ENCODE peak calls at places on chromosomes 13 and 19, in seven cellular contexts. One of them, this sample, is unnamed.

GRCh38 chr13:82847595-82847994 is 1034.7 kb downstream of the SLITRK1 start:
- DNase-seq in stimulated activated CD8-positive, alpha-beta memory T cell treated with anti-CD3 and anti-CD28 coated beads, Interleukin-4, amount 100 ng/mL, for 48 hours: no peak
- DNase-seq in EL: no peak
- DNase-seq in fibroblast of lung: no peak
- DNase-seq in stimulated activated CD4-positive, alpha-beta T cell treated with anti-CD3 and anti-CD28 coated beads, Interleukin-12 subunit alpha, Interleukin-12 subunit beta, amount 100 ng/mL, for 4 hours: no peak
- DNase-seq in astrocyte: no peak
- DNase-seq in T-cell: no peak
- DNase-seq in this sample: no peak

GRCh38 chr13:69124996-69125395 is 982.6 kb upstream of the ATXN8OS start:
- DNase-seq in T-cell: no peak
- DNase-seq in EL: no peak
- DNase-seq in fibroblast of lung: no peak
- DNase-seq in astrocyte: no peak
- DNase-seq in stimulated activated CD8-positive, alpha-beta memory T cell treated with anti-CD3 and anti-CD28 coated beads, Interleukin-4, amount 100 ng/mL, for 48 hours: no peak
- DNase-seq in stimulated activated CD4-positive, alpha-beta T cell treated with anti-CD3 and anti-CD28 coated beads, Interleukin-12 subunit alpha, Interleukin-12 subunit beta, amount 100 ng/mL, for 4 hours: no peak
- DNase-seq in this sample: no peak

GRCh38 chr19:45935267-45935666 is 20.7 kb upstream of the NANOS2 start:
- DNase-seq in stimulated activated CD8-positive, alpha-beta memory T cell treated with anti-CD3 and anti-CD28 coated beads, Interleukin-4, amount 100 ng/mL, for 48 hours: no peak
- DNase-seq in stimulated activated CD4-positive, alpha-beta T cell treated with anti-CD3 and anti-CD28 coated beads, Interleukin-12 subunit alpha, Interleukin-12 subunit beta, amount 100 ng/mL, for 4 hours: no peak
- DNase-seq in astrocyte: no peak
- DNase-seq in fibroblast of lung: no peak
- DNase-seq in EL: no peak
- DNase-seq in T-cell: no peak
- DNase-seq in this sample: no peak

GRCh38 chr13:28778308-28779215 is 41.6 kb upstream of the MTUS2 start:
- DNase-seq in stimulated activated CD4-positive, alpha-beta T cell treated with anti-CD3 and anti-CD28 coated beads, Interleukin-12 subunit alpha, Interleukin-12 subunit beta, amount 100 ng/mL, for 4 hours: no peak
- DNase-seq in stimulated activated CD8-positive, alpha-beta memory T cell treated with anti-CD3 and anti-CD28 coated beads, Interleukin-4, amount 100 ng/mL, for 48 hours: no peak
- DNase-seq in EL: no peak
- DNase-seq in T-cell: no peak
- DNase-seq in fibroblast of lung: no peak
- DNase-seq in astrocyte: no peak
- DNase-seq in this sample: no peak

GRCh38 chr19:12681074-12681987 is at the start of gene DHPS:
- DNase-seq in EL: peak
- DNase-seq in stimulated activated CD4-positive, alpha-beta T cell treated with anti-CD3 and anti-CD28 coated beads, Interleukin-12 subunit alpha, Interleukin-12 subunit beta, amount 100 ng/mL, for 4 hours: peak
- DNase-seq in stimulated activated CD8-positive, alpha-beta memory T cell treated with anti-CD3 and anti-CD28 coated beads, Interleukin-4, amount 100 ng/mL, for 48 hours: peak
- DNase-seq in T-cell: peak
- DNase-seq in astrocyte: peak
- DNase-seq in fibroblast of lung: peak
- DNase-seq in this sample: peak

GRCh38 chr13:23679214-23679613 is 109.0 kb downstream of the TNFRSF19 start:
- DNase-seq in EL: peak
- DNase-seq in astrocyte: peak
- DNase-seq in stimulated activated CD8-positive, alpha-beta memory T cell treated with anti-CD3 and anti-CD28 coated beads, Interleukin-4, amount 100 ng/mL, for 48 hours: no peak
- DNase-seq in stimulated activated CD4-positive, alpha-beta T cell treated with anti-CD3 and anti-CD28 coated beads, Interleukin-12 subunit alpha, Interleukin-12 subunit beta, amount 100 ng/mL, for 4 hours: no peak
- DNase-seq in fibroblast of lung: peak
- DNase-seq in T-cell: no peak
- DNase-seq in this sample: no peak

GRCh38 chr19:19474950-19475781 is 40.2 kb downstream of the TSSK6 start:
- DNase-seq in astrocyte: no peak
- DNase-seq in stimulated activated CD8-positive, alpha-beta memory T cell treated with anti-CD3 and anti-CD28 coated beads, Interleukin-4, amount 100 ng/mL, for 48 hours: no peak
- DNase-seq in EL: no peak
- DNase-seq in T-cell: no peak
- DNase-seq in fibroblast of lung: no peak
- DNase-seq in stimulated activated CD4-positive, alpha-beta T cell treated with anti-CD3 and anti-CD28 coated beads, Interleukin-12 subunit alpha, Interleukin-12 subunit beta, amount 100 ng/mL, for 4 hours: no peak
- DNase-seq in this sample: no peak

GRCh38 chr13:113611996-113612395 is 27.4 kb downstream of the TFDP1 start:
- DNase-seq in T-cell: no peak
- DNase-seq in stimulated activated CD8-positive, alpha-beta memory T cell treated with anti-CD3 and anti-CD28 coated beads, Interleukin-4, amount 100 ng/mL, for 48 hours: no peak
- DNase-seq in EL: no peak
- DNase-seq in stimulated activated CD4-positive, alpha-beta T cell treated with anti-CD3 and anti-CD28 coated beads, Interleukin-12 subunit alpha, Interleukin-12 subunit beta, amount 100 ng/mL, for 4 hours: no peak
- DNase-seq in astrocyte: no peak
- DNase-seq in fibroblast of lung: no peak
- DNase-seq in this sample: no peak

GRCh38 chr13:98504371-98504963 is 72.4 kb downstream of the STK24 start:
- DNase-seq in T-cell: no peak
- DNase-seq in astrocyte: no peak
- DNase-seq in fibroblast of lung: no peak
- DNase-seq in stimulated activated CD8-positive, alpha-beta memory T cell treated with anti-CD3 and anti-CD28 coated beads, Interleukin-4, amount 100 ng/mL, for 48 hours: peak
- DNase-seq in stimulated activated CD4-positive, alpha-beta T cell treated with anti-CD3 and anti-CD28 coated beads, Interleukin-12 subunit alpha, Interleukin-12 subunit beta, amount 100 ng/mL, for 4 hours: no peak
- DNase-seq in EL: no peak
- DNase-seq in this sample: no peak

GRCh38 chr19:7336321-7336973 is 12.3 kb upstream of the ARHGEF18 start:
- DNase-seq in stimulated activated CD4-positive, alpha-beta T cell treated with anti-CD3 and anti-CD28 coated beads, Interleukin-12 subunit alpha, Interleukin-12 subunit beta, amount 100 ng/mL, for 4 hours: no peak
- DNase-seq in stimulated activated CD8-positive, alpha-beta memory T cell treated with anti-CD3 and anti-CD28 coated beads, Interleukin-4, amount 100 ng/mL, for 48 hours: no peak
- DNase-seq in T-cell: no peak
- DNase-seq in astrocyte: no peak
- DNase-seq in EL: no peak
- DNase-seq in fibroblast of lung: no peak
- DNase-seq in this sample: no peak

GRCh38 chr13:101751488-101751887 is 299.0 kb downstream of the ITGBL1 start:
- DNase-seq in stimulated activated CD4-positive, alpha-beta T cell treated with anti-CD3 and anti-CD28 coated beads, Interleukin-12 subunit alpha, Interleukin-12 subunit beta, amount 100 ng/mL, for 4 hours: no peak
- DNase-seq in stimulated activated CD8-positive, alpha-beta memory T cell treated with anti-CD3 and anti-CD28 coated beads, Interleukin-4, amount 100 ng/mL, for 48 hours: no peak
- DNase-seq in EL: peak
- DNase-seq in fibroblast of lung: peak
- DNase-seq in T-cell: no peak
- DNase-seq in astrocyte: peak
- DNase-seq in this sample: no peak

GRCh38 chr19:18379803-18380747 is 5.9 kb upstream of the GDF15 start:
- DNase-seq in fibroblast of lung: peak
- DNase-seq in stimulated activated CD4-positive, alpha-beta T cell treated with anti-CD3 and anti-CD28 coated beads, Interleukin-12 subunit alpha, Interleukin-12 subunit beta, amount 100 ng/mL, for 4 hours: no peak
- DNase-seq in astrocyte: peak
- DNase-seq in EL: peak
- DNase-seq in T-cell: no peak
- DNase-seq in stimulated activated CD8-positive, alpha-beta memory T cell treated with anti-CD3 and anti-CD28 coated beads, Interleukin-4, amount 100 ng/mL, for 48 hours: no peak
- DNase-seq in this sample: no peak

GRCh38 chr19:7679017-7679720 is 1.5 kb upstream of the TRAPPC5 start:
- DNase-seq in stimulated activated CD4-positive, alpha-beta T cell treated with anti-CD3 and anti-CD28 coated beads, Interleukin-12 subunit alpha, Interleukin-12 subunit beta, amount 100 ng/mL, for 4 hours: peak
- DNase-seq in fibroblast of lung: no peak
- DNase-seq in T-cell: peak
- DNase-seq in stimulated activated CD8-positive, alpha-beta memory T cell treated with anti-CD3 and anti-CD28 coated beads, Interleukin-4, amount 100 ng/mL, for 48 hours: peak
- DNase-seq in astrocyte: no peak
- DNase-seq in EL: no peak
- DNase-seq in this sample: no peak

GRCh38 chr13:65656740-65657329 is 1573.3 kb downstream of the PCDH9 start:
- DNase-seq in stimulated activated CD4-positive, alpha-beta T cell treated with anti-CD3 and anti-CD28 coated beads, Interleukin-12 subunit alpha, Interleukin-12 subunit beta, amount 100 ng/mL, for 4 hours: no peak
- DNase-seq in T-cell: no peak
- DNase-seq in EL: peak
- DNase-seq in stimulated activated CD8-positive, alpha-beta memory T cell treated with anti-CD3 and anti-CD28 coated beads, Interleukin-4, amount 100 ng/mL, for 48 hours: no peak
- DNase-seq in astrocyte: peak
- DNase-seq in fibroblast of lung: peak
- DNase-seq in this sample: no peak

GRCh38 chr19:40933025-40933424 is 51.0 kb upstream of the CYP2A7 start:
- DNase-seq in EL: peak
- DNase-seq in T-cell: no peak
- DNase-seq in stimulated activated CD8-positive, alpha-beta memory T cell treated with anti-CD3 and anti-CD28 coated beads, Interleukin-4, amount 100 ng/mL, for 48 hours: no peak
- DNase-seq in fibroblast of lung: no peak
- DNase-seq in astrocyte: no peak
- DNase-seq in stimulated activated CD4-positive, alpha-beta T cell treated with anti-CD3 and anti-CD28 coated beads, Interleukin-12 subunit alpha, Interleukin-12 subunit beta, amount 100 ng/mL, for 4 hours: no peak
- DNase-seq in this sample: no peak

GRCh38 chr13:77696006-77696862 is 1.3 kb upstream of the SLAIN1 start:
- DNase-seq in fibroblast of lung: no peak
- DNase-seq in stimulated activated CD4-positive, alpha-beta T cell treated with anti-CD3 and anti-CD28 coated beads, Interleukin-12 subunit alpha, Interleukin-12 subunit beta, amount 100 ng/mL, for 4 hours: no peak
- DNase-seq in EL: no peak
- DNase-seq in stimulated activated CD8-positive, alpha-beta memory T cell treated with anti-CD3 and anti-CD28 coated beads, Interleukin-4, amount 100 ng/mL, for 48 hours: no peak
- DNase-seq in T-cell: no peak
- DNase-seq in astrocyte: no peak
- DNase-seq in this sample: no peak

GRCh38 chr13:79237981-79238380 is 168.1 kb downstream of the RBM26 start:
- DNase-seq in stimulated activated CD8-positive, alpha-beta memory T cell treated with anti-CD3 and anti-CD28 coated beads, Interleukin-4, amount 100 ng/mL, for 48 hours: no peak
- DNase-seq in EL: no peak
- DNase-seq in fibroblast of lung: no peak
- DNase-seq in stimulated activated CD4-positive, alpha-beta T cell treated with anti-CD3 and anti-CD28 coated beads, Interleukin-12 subunit alpha, Interleukin-12 subunit beta, amount 100 ng/mL, for 4 hours: no peak
- DNase-seq in astrocyte: no peak
- DNase-seq in T-cell: no peak
- DNase-seq in this sample: no peak

GRCh38 chr13:33349996-33350826 is 64.7 kb upstream of the STARD13 start:
- DNase-seq in astrocyte: peak
- DNase-seq in T-cell: no peak
- DNase-seq in stimulated activated CD8-positive, alpha-beta memory T cell treated with anti-CD3 and anti-CD28 coated beads, Interleukin-4, amount 100 ng/mL, for 48 hours: no peak
- DNase-seq in fibroblast of lung: peak
- DNase-seq in EL: peak
- DNase-seq in stimulated activated CD4-positive, alpha-beta T cell treated with anti-CD3 and anti-CD28 coated beads, Interleukin-12 subunit alpha, Interleukin-12 subunit beta, amount 100 ng/mL, for 4 hours: no peak
- DNase-seq in this sample: peak